ENCODE peak calls at places on chromosomes 16 and 17, in ten cellular contexts. S is CD8-positive, alpha-beta T cell; A is heart left ventricle; W is activated naive CD8-positive, alpha-beta T cell treated with anti-CD3 and anti-CD28 coated beads, Interleukin-2, amount 10 ng/mL, durations not matched to agents 7 days and 5 days; Q is activated T-cell treated with anti-CD3 and anti-CD28 coated beads for 24 hours; M is KG1; U is C1 segment of cervical spinal cord; X is NCI-H748 treated with DMSO at 0.1 percent for 48 hours; V is body of pancreas; T is sciatic nerve. F is an unnamed sample.

GRCh38 chr17:30345089-30345433 is 11.2 kb upstream of the TMIGD1 start:
- DNase-seq in Q (no peak), W (no peak), V (no peak), X (no peak), A (no peak), T (no peak), U (no peak), S (no peak), M (no peak), F (no peak)

GRCh38 chr16:85309656-85310587 is 197.7 kb upstream of the CIBAR2 start:
- DNase-seq in A (peak), Q (no peak), V (peak), W (peak), S (peak), T (peak), U (peak), M (peak), X (peak), F (peak)

GRCh38 chr17:43710101-43710500 is 48.4 kb upstream of the MEOX1 start:
- DNase-seq in U (no peak), S (no peak), X (no peak), V (no peak), A (no peak), M (no peak), T (no peak), W (no peak), Q (no peak), F (no peak)

GRCh38 chr16:22191966-22192260 is 14.2 kb upstream of the EEF2K start:
- DNase-seq in A (no peak), M (peak), T (no peak), V (peak), Q (peak), S (peak), X (no peak), W (no peak), U (no peak), F (no peak)

GRCh38 chr17:67156269-67157199 is 88.5 kb downstream of the HELZ start:
- DNase-seq in A (no peak), V (no peak), T (no peak), W (no peak), Q (no peak), X (no peak), M (no peak), U (no peak), S (no peak), F (no peak)

GRCh38 chr16:48831081-48831722 is 221.2 kb upstream of the N4BP1 start:
- DNase-seq in M (no peak), A (no peak), Q (no peak), X (no peak), V (no peak), T (no peak), S (no peak), W (no peak), U (no peak), F (no peak)

GRCh38 chr16:50298591-50299507 is 32.5 kb downstream of the ADCY7 start:
- DNase-seq in Q (no peak), M (no peak), W (peak), V (no peak), X (no peak), T (peak), S (no peak), U (no peak), A (no peak), F (no peak)

GRCh38 chr16:53159781-53160436 is 105.1 kb downstream of the CHD9 start:
- DNase-seq in M (no peak), S (no peak), V (no peak), T (no peak), X (peak), Q (no peak), A (no peak), U (no peak), W (no peak), F (no peak)